ENCODE peak calls at places on chromosome 22, in four cellular contexts. D is HepG2, E is WTC11, V is K562. Z is an unnamed sample.

GRCh38 chr22:37318255-37319109 is 36.2 kb downstream of the CYTH4 start:
- DNase-seq in D (no peak), E (no peak), V (no peak), Z (no peak)

GRCh38 chr22:43783777-43784176 is 28.3 kb downstream of the EFCAB6 start:
- DNase-seq in D (peak), E (no peak), V (no peak), Z (no peak)

GRCh38 chr22:43152355-43153071 is 1.2 kb downstream of the TSPO start:
- DNase-seq in D (no peak), E (no peak), V (no peak), Z (no peak)

GRCh38 chr22:46935506-46936377 is 173.3 kb downstream of the TBC1D22A start:
- DNase-seq in D (peak), E (no peak), V (peak), Z (no peak)

GRCh38 chr22:17540481-17540880 is 22.8 kb upstream of the SLC25A18 start:
- DNase-seq in D (no peak), E (peak), V (peak), Z (no peak)

GRCh38 chr22:48178536-48178935 is 1416.1 kb downstream of the TBC1D22A start:
- DNase-seq in D (no peak), E (no peak), V (no peak), Z (no peak)

GRCh38 chr22:37370306-37370979 is 56.8 kb downstream of the ELFN2 start:
- DNase-seq in D (no peak), E (no peak), V (no peak), Z (no peak)

GRCh38 chr22:38418589-38418988 is 36.4 kb downstream of the KCNJ4 start:
- DNase-seq in D (no peak), E (no peak), V (no peak), Z (no peak)

GRCh38 chr22:18103527-18104269 is 6.9 kb upstream of the TUBA8 start:
- DNase-seq in D (no peak), E (no peak), V (no peak), Z (no peak)

GRCh38 chr22:46737105-46737975 is 712 bp downstream of the CERK start:
- DNase-seq in D (no peak), E (peak), V (peak), Z (no peak)

GRCh38 chr22:17964153-17964552 is 60.2 kb downstream of the MICAL3 start:
- DNase-seq in D (no peak), E (no peak), V (no peak), Z (no peak)

GRCh38 chr22:46617250-46618103 is 2.7 kb upstream of the GRAMD4 start:
- DNase-seq in D (no peak), E (no peak), V (no peak), Z (no peak)

GRCh38 chr22:45101828-45102227 is 61.9 kb upstream of the NUP50 start:
- DNase-seq in D (peak), E (peak), V (peak), Z (peak)

GRCh38 chr22:48784701-48785503 is 1042.8 kb downstream of the BRD1 start:
- DNase-seq in D (no peak), E (no peak), V (no peak), Z (no peak)

GRCh38 chr22:21450320-21450831 is 16.8 kb upstream of the TMEM191C start:
- DNase-seq in D (no peak), E (peak), V (no peak), Z (no peak)

GRCh38 chr22:49087163-49087562 is 740.5 kb downstream of the BRD1 start:
- DNase-seq in D (no peak), E (no peak), V (no peak), Z (no peak)

GRCh38 chr22:42283288-42284229 is 13.1 kb upstream of the TCF20 start:
- DNase-seq in D (no peak), E (no peak), V (no peak), Z (no peak)

GRCh38 chr22:45008853-45009751 is 703 bp downstream of the PHF21B start:
- DNase-seq in D (no peak), E (peak), V (peak), Z (peak)

GRCh38 chr22:45994516-45995404 is 17.8 kb upstream of the WNT7B start:
- DNase-seq in D (no peak), E (peak), V (peak), Z (peak)

GRCh38 chr22:42893366-42894150 is 36.5 kb upstream of the ARFGAP3 start:
- DNase-seq in D (no peak), E (no peak), V (no peak), Z (no peak)

GRCh38 chr22:31917227-31917921 is 27.0 kb upstream of the YWHAH start:
- DNase-seq in D (no peak), E (no peak), V (no peak), Z (no peak)

GRCh38 chr22:19854778-19855503 is at the start of the genes GNB1L and RTL10:
- DNase-seq in D (peak), E (peak), V (peak), Z (peak)

GRCh38 chr22:19851291-19852176 is 3.1 kb downstream of the GNB1L start:
- DNase-seq in D (no peak), E (no peak), V (no peak), Z (no peak)

GRCh38 chr22:19853879-19854777 is 546 bp downstream of the GNB1L start:
- DNase-seq in D (no peak), E (peak), V (peak), Z (no peak)

GRCh38 chr22:19852177-19852781 is 2.4 kb downstream of the GNB1L start:
- DNase-seq in D (no peak), E (no peak), V (no peak), Z (no peak)

GRCh38 chr22:19853058-19853878 is 1.4 kb downstream of the GNB1L start:
- DNase-seq in D (no peak), E (no peak), V (no peak), Z (no peak)
- TF ChIP-seq HMGXB4 in D (no peak), E (no peak), V (no peak), Z (no peak)

DNA sequence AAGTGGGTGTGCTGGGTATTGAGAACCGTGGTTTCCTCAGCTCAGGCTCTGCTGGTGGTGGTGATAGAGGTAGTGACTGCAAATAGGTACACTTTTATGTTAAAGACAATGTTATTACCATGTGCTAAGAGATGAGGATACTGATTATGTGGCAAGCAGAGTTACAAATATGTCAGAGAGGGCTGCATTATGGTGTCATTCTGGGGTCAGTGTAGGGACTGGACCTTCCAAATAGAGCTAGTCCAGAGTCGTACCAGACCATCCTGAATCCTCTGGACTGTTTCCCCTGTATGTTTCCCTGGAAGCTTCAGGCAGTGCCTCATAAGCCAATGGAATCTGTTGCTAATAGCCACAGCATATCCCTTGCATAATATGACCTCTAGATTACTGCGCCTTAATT is at the start of gene DNAJB7:
- DNase-seq in D (no peak), E (no peak), V (no peak), Z (no peak)
- TF ChIP-seq JUN in D (no peak), E (no peak), V (no peak), Z (no peak)

DNA sequence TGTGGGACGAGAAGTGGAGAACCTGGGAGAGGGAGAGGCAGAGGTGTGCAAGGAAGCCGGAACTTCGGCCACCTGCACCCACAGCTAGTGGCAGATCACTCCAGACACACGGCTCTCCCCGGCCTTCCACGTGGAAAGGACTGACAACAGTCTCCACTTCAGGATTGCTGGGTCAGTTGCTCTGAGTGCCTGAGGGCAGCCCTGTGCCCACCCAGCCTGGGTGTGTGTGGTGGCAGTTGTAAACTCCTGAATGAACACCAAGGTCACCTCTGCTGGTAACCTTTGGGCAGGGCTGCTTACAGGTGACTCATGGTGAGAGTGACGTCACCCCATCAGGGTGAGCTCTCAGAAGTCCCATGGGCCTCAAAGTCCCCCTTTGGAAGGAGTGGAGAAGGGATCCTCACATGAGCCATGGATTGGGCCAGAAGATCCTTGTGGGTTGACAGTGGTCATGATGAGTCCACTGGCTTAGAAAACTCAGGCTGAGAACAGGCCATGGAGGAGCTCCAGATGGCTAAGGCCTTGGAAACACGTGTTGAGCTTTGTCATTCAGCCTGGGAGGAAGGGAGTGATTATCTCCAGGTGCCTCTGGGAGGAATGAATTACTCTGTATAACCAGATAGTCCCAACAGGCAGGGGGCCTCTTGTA is 71.3 kb downstream of the BCR start:
- DNase-seq in D (peak), E (no peak), V (no peak), Z (peak)
- TF ChIP-seq HMGXB4 in D (no peak), E (no peak), V (peak), Z (no peak)

GRCh38 chr22:20159088-20159487 is 8.2 kb upstream of the CCDC188 start:
- DNase-seq in D (no peak), E (peak), V (no peak), Z (no peak)
- TF ChIP-seq JUN in D (no peak), E (no peak), V (no peak), Z (no peak)

GRCh38 chr22:26139320-26139719 is 29.9 kb upstream of the SEZ6L start:
- DNase-seq in D (no peak), E (no peak), V (no peak), Z (no peak)

DNA sequence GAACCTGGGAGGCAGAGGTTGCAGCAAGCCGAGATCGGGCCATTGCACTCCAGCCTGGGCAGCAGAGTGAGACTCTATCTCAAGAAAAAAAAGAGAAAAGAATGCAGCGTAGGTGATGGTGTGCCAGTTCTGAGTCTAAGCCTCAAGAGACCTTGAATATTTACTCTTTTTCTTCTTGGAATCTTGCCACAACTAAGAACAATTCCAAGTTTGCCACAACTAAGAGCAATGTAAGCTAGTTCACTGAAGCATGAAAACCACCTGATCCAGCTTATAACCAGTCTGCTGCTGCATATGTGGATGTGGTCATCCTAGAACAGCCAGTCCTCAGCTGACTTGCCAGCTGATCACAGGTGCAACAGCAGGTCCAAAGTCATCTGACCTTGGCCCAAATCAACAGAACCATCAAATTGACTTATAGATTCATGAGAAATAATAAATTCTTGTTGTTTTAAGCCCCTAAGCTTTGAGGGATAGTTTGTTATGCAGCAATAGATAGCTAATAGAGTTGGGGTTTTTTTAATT is 25.4 kb upstream of the SEZ6L start:
- DNase-seq in D (no peak), E (no peak), V (no peak), Z (no peak)
- TF ChIP-seq HMGXB4 in D (no peak), E (no peak), V (no peak), Z (no peak)

GRCh38 chr22:23984430-23984829 is 4.5 kb downstream of the GSTT2 start:
- DNase-seq in D (no peak), E (peak), V (no peak), Z (no peak)
- TF ChIP-seq JUN in D (no peak), E (no peak), V (no peak), Z (no peak)

GRCh38 chr22:33465554-33465953 is 407.4 kb upstream of the SYN3 start:
- DNase-seq in D (no peak), E (no peak), V (no peak), Z (no peak)
- TF ChIP-seq HMGXB4 in D (no peak), E (no peak), V (no peak), Z (no peak)

DNA sequence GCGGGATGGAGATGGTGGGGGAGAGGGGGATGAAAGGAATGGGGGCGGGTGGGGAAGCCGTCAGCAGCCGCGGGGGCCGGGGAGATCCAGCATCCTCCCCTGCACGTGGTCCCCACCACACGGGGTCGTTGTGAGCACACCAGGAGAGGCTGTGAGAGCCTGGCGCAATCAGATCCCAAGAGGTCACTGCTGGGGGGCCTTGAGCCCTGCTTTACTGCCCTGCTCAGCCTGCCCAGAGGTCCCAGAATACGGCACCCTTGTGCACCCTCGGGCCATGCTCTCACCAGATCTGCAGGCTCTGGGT is 7.4 kb downstream of the CABP7 start:
- DNase-seq in D (peak), E (peak), V (peak), Z (peak)
- TF ChIP-seq JUN in D (no peak), E (no peak), V (no peak), Z (no peak)

GRCh38 chr22:50233223-50233622 is 11.6 kb downstream of the TUBGCP6 start:
- DNase-seq in D (no peak), E (no peak), V (no peak), Z (no peak)
- TF ChIP-seq HMGXB4 in D (no peak), E (no peak), V (no peak), Z (no peak)

DNA sequence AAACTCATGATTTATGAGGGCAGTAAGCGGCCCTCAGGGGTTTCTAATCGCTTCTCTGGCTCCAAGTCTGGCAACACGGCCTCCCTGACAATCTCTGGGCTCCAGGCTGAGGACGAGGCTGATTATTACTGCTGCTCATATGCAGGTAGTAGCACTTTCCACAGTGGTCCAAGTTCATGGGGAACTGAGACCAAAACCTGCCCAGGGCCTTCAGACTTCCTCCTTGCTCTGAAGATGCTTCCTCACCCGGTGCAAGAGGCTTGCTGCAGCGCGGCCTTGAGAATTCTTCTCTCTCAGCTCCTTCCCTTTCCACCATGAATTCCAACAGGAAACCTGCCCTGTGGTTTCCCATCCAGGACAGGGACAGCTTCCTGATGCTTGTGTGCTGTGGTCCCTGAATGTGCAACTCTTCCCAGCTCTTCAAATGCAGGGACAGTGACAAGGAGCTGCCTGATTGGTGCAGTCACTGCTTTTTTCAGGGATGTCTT is 53.9 kb downstream of the GGTLC2 start:
- DNase-seq in D (no peak), E (no peak), V (no peak), Z (no peak)
- TF ChIP-seq JUN in D (no peak), E (no peak), V (no peak), Z (no peak)

Z was measured in A549.